ENCODE peak calls at places on chromosomes 7 and 10, in ten cellular contexts. C is body of pancreas, T is SK-N-SH, L is AG10803, D is MM.1S, P is fibroblast of pulmonary artery, G is lower leg skin, U is RWPE2, K is GM13976, W is cardiac fibroblast. O is an unnamed sample.

GRCh38 chr10:97726636-97727178 is 10.2 kb upstream of the ZFYVE27 start:
- DNase-seq in C (peak; percentile 33), T (no peak), L (peak; percentile 84), D (no peak), P (peak; percentile 86), G (no peak), U (no peak), K (no peak), W (peak; percentile 92), O (no peak)

GRCh38 chr7:2698581-2699288 is 10.7 kb downstream of the AMZ1 start:
- DNase-seq in C (no peak), T (no peak), L (no peak), D (peak; percentile 85), P (no peak), G (no peak), U (no peak), K (peak; percentile 93), W (no peak), O (peak; percentile 97)

GRCh38 chr10:88874271-88874670 is 5.8 kb upstream of the STAMBPL1 start:
- DNase-seq in C (no peak), T (no peak), L (peak; percentile 56), D (no peak), P (no peak), G (no peak), U (no peak), K (no peak), W (peak; percentile 52), O (no peak)

GRCh38 chr10:3775671-3776551 is 9.1 kb downstream of the KLF6 start:
- DNase-seq in C (peak; percentile 42), T (no peak), L (peak; percentile 29), D (no peak), P (peak; percentile 77), G (peak; percentile 59), U (no peak), K (no peak), W (peak; percentile 74), O (no peak)

GRCh38 chr10:34638405-34639054 is 176.6 kb downstream of the PARD3 start:
- DNase-seq in C (peak; percentile 85), T (peak; percentile 72), L (peak; percentile 93), D (peak; percentile 74), P (peak; percentile 94), G (peak; percentile 88), U (no peak), K (peak; percentile 49), W (peak; percentile 94), O (peak; percentile 53)

GRCh38 chr10:99619090-99619800 is 994 bp downstream of the SLC25A28 start:
- DNase-seq in C (no peak), T (no peak), L (peak; percentile 31), D (peak; percentile 60), P (peak; percentile 19), G (no peak), U (no peak), K (peak; percentile 31), W (peak; percentile 12), O (peak; percentile 45)

GRCh38 chr10:79981673-79982485 is 33.0 kb upstream of the SFTPD start:
- DNase-seq in C (peak; percentile 84), T (peak; percentile 88), L (peak; percentile 35), D (peak; percentile 61), P (peak; percentile 29), G (peak; percentile 34), U (no peak), K (peak; percentile 22), W (peak; percentile 22), O (peak; percentile 26)

GRCh38 chr10:13993169-13993568 is 337.6 kb downstream of the FRMD4A start:
- DNase-seq in C (no peak), T (no peak), L (peak; percentile 93), D (no peak), P (peak; percentile 93), G (no peak), U (no peak), K (no peak), W (peak; percentile 74), O (no peak)

GRCh38 chr7:1056006-1056784 is 11.8 kb downstream of the GPR146 start:
- DNase-seq in C (no peak), T (peak; percentile 72), L (no peak), D (no peak), P (no peak), G (no peak), U (no peak), K (no peak), W (no peak), O (no peak)

GRCh38 chr10:118973744-118974143 is 55.8 kb upstream of the NANOS1 start:
- DNase-seq in C (no peak), T (no peak), L (no peak), D (no peak), P (no peak), G (no peak), U (no peak), K (no peak), W (no peak), O (no peak)

GRCh38 chr7:18361756-18362155 is 133.8 kb upstream of the HDAC9 start:
- DNase-seq in C (peak; percentile 17), T (no peak), L (no peak), D (no peak), P (peak; percentile 38), G (no peak), U (no peak), K (no peak), W (no peak), O (no peak)

GRCh38 chr10:96826438-96826837 is 5.7 kb upstream of the LCOR start:
- DNase-seq in C (no peak), T (no peak), L (no peak), D (no peak), P (no peak), G (no peak), U (no peak), K (no peak), W (no peak), O (no peak)

GRCh38 chr7:157675427-157675930 is 338.7 kb downstream of the DNAJB6 start:
- DNase-seq in C (no peak), T (no peak), L (no peak), D (no peak), P (no peak), G (no peak), U (no peak), K (no peak), W (no peak), O (no peak)

GRCh38 chr7:106216517-106217088 is 68.2 kb downstream of the NAMPT start:
- DNase-seq in C (peak; percentile 55), T (no peak), L (peak; percentile 85), D (no peak), P (peak; percentile 99), G (peak; percentile 71), U (no peak), K (no peak), W (peak; percentile 99), O (no peak)

GRCh38 chr10:114289096-114289436 is 50.0 kb downstream of the VWA2 start:
- DNase-seq in C (no peak), T (no peak), L (no peak), D (no peak), P (no peak), G (no peak), U (no peak), K (no peak), W (no peak), O (no peak)

GRCh38 chr10:89207801-89208551 is 859 bp upstream of the CH25H start:
- DNase-seq in C (peak; percentile 41), T (peak; percentile 68), L (no peak), D (no peak), P (no peak), G (no peak), U (no peak), K (peak; percentile 48), W (peak; percentile 33), O (peak; percentile 24)

GRCh38 chr7:26434974-26435373 is 143.3 kb downstream of the SNX10 start:
- DNase-seq in C (no peak), T (no peak), L (no peak), D (no peak), P (no peak), G (no peak), U (no peak), K (no peak), W (no peak), O (no peak)

GRCh38 chr7:64300641-64301405 is 12.9 kb upstream of the ZNF736 start:
- DNase-seq in C (peak; percentile 27), T (no peak), L (no peak), D (no peak), P (no peak), G (no peak), U (no peak), K (no peak), W (peak; percentile 21), O (no peak)

DNA sequence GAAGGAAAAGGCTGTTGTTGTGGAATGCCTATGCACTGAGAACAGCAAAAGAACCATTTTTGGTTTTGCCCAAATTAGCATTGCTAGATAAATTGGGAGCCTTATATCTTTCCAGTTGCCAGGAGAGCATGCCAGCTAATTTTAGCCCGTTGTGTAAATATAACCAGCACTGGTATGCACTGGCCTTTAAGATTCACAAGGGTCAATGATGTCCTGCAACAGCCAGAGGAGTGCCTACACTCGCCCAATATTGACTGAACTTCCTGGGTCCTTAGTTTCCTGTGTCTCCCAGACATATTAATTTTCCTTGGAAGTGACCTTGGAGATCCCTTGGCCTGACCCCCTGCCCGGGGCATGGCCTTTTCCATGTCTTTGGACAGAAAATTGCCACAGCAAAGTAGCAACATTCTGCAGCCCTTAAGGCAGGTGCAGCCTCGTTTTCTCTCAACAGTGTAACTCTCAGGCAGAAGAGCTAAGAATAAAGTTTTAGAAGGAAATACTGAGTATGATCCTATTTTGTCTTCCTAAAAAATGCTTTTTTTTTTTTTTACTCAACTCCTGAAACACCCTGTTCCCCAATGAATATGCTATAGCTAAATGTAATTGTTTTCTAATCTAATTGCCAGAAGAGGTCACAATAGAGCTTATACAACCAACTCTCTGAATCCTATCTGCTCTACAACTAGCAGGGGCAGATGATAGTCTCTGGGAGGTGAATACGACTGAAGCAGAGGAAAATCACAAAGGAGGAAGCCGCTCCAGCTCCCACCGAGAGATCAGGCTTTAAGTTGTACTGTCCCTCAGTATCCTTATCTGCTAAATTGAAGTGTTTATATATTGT is 131.9 kb upstream of the PCGF5 start:
- DNase-seq in C (no peak), T (no peak), L (peak; percentile 27), D (peak; percentile 40), P (peak; percentile 24), G (no peak), U (no peak), K (peak; percentile 44), W (peak; percentile 43), O (peak; percentile 40)
- TF ChIP-seq CTCF in C (no peak), T (peak; percentile 33), L (peak; percentile 27), D (peak; percentile 31), P (peak; percentile 17), G (no peak), U (peak; percentile 34), K (peak; percentile 10), W (peak; percentile 17), O (peak; percentile 39)

GRCh38 chr7:158865462-158865922 is 9.1 kb downstream of the DYNC2I1 start:
- DNase-seq in C (no peak), T (no peak), L (peak; percentile 9), D (no peak), P (no peak), G (no peak), U (no peak), K (no peak), W (no peak), O (no peak)
- TF ChIP-seq CTCF in C (no peak), T (no peak), L (no peak), D (no peak), P (no peak), G (no peak), U (no peak), K (no peak), W (no peak), O (no peak)

GRCh38 chr10:33337335-33337854 is 2.9 kb upstream of the NRP1 start:
- DNase-seq in C (peak; percentile 40), T (no peak), L (peak; percentile 81), D (no peak), P (peak; percentile 85), G (no peak), U (no peak), K (no peak), W (peak; percentile 78), O (no peak)
- TF ChIP-seq CTCF in C (no peak), T (peak; percentile 20), L (peak; percentile 47), D (no peak), P (peak; percentile 25), G (no peak), U (no peak), K (no peak), W (peak; percentile 41), O (no peak)

GRCh38 chr7:35725280-35725680 is 30.3 kb upstream of the HERPUD2 start:
- DNase-seq in C (no peak), T (no peak), L (no peak), D (peak; percentile 98), P (no peak), G (no peak), U (no peak), K (peak; percentile 64), W (no peak), O (peak; percentile 38)
- TF ChIP-seq CTCF in C (no peak), T (no peak), L (no peak), D (peak; percentile 83), P (no peak), G (no peak), U (no peak), K (peak; percentile 60), W (no peak), O (peak; percentile 54)

O was measured in GM13977.